ENCODE peak calls at places on chromosomes 2 and 18, in six cellular contexts. One of them, this sample, is unnamed.

GRCh38 chr2:85810376-85811172 is 56.8 kb downstream of the ATOH8 start:
- DNase-seq in A673: peak
- DNase-seq in mesendoderm: peak
- DNase-seq in mucosa of descending colon: no peak
- DNase-seq in stromal cell of bone marrow: no peak
- DNase-seq in amniotic stem cell: no peak
- DNase-seq in this sample: no peak

GRCh38 chr18:55833543-55833942 is 245.6 kb upstream of the TCF4 start:
- DNase-seq in amniotic stem cell: peak
- DNase-seq in stromal cell of bone marrow: peak
- DNase-seq in A673: peak
- DNase-seq in mucosa of descending colon: no peak
- DNase-seq in mesendoderm: peak
- DNase-seq in this sample: peak

GRCh38 chr18:8769509-8769908 is 64.2 kb downstream of the MTCL1 start:
- DNase-seq in A673: no peak
- DNase-seq in amniotic stem cell: no peak
- DNase-seq in mucosa of descending colon: no peak
- DNase-seq in stromal cell of bone marrow: no peak
- DNase-seq in mesendoderm: no peak
- DNase-seq in this sample: no peak

GRCh38 chr2:235300368-235301201 is 193.3 kb upstream of the AGAP1 start:
- DNase-seq in mucosa of descending colon: no peak
- DNase-seq in stromal cell of bone marrow: peak
- DNase-seq in A673: peak
- DNase-seq in mesendoderm: no peak
- DNase-seq in amniotic stem cell: no peak
- DNase-seq in this sample: peak

GRCh38 chr2:149743842-149744468 is 156.4 kb upstream of the MMADHC start:
- DNase-seq in amniotic stem cell: peak
- DNase-seq in mucosa of descending colon: no peak
- DNase-seq in stromal cell of bone marrow: peak
- DNase-seq in A673: peak
- DNase-seq in mesendoderm: no peak
- DNase-seq in this sample: peak

GRCh38 chr2:132871829-132872228 is 201.8 kb upstream of the LYPD1 start:
- DNase-seq in amniotic stem cell: no peak
- DNase-seq in stromal cell of bone marrow: no peak
- DNase-seq in mesendoderm: peak
- DNase-seq in A673: no peak
- DNase-seq in mucosa of descending colon: no peak
- DNase-seq in this sample: no peak

GRCh38 chr2:48567671-48568070 is 37.7 kb downstream of the STON1 start:
- DNase-seq in stromal cell of bone marrow: no peak
- DNase-seq in mucosa of descending colon: no peak
- DNase-seq in mesendoderm: no peak
- DNase-seq in amniotic stem cell: no peak
- DNase-seq in A673: no peak
- DNase-seq in this sample: no peak

GRCh38 chr2:111236027-111236426 is 115.3 kb downstream of the BCL2L11 start:
- DNase-seq in amniotic stem cell: no peak
- DNase-seq in stromal cell of bone marrow: no peak
- DNase-seq in mesendoderm: no peak
- DNase-seq in mucosa of descending colon: no peak
- DNase-seq in A673: no peak
- DNase-seq in this sample: no peak

GRCh38 chr2:232481322-232482140 is 6.1 kb downstream of the ECEL1 start:
- DNase-seq in stromal cell of bone marrow: no peak
- DNase-seq in amniotic stem cell: no peak
- DNase-seq in mucosa of descending colon: peak
- DNase-seq in mesendoderm: no peak
- DNase-seq in A673: no peak
- DNase-seq in this sample: no peak

GRCh38 chr2:65658871-65659270 is 226.5 kb upstream of the SPRED2 start:
- DNase-seq in mucosa of descending colon: no peak
- DNase-seq in A673: no peak
- DNase-seq in amniotic stem cell: no peak
- DNase-seq in stromal cell of bone marrow: no peak
- DNase-seq in mesendoderm: no peak
- DNase-seq in this sample: peak

GRCh38 chr2:241173557-241173956 is 14.9 kb upstream of the ANO7 start:
- DNase-seq in mucosa of descending colon: no peak
- DNase-seq in amniotic stem cell: no peak
- DNase-seq in A673: no peak
- DNase-seq in stromal cell of bone marrow: no peak
- DNase-seq in mesendoderm: no peak
- DNase-seq in this sample: no peak

This sample was measured in SJSA1.